ENCODE peak calls at places on chromosomes 16 and 17, in five cellular contexts. One of them, this sample, is unnamed.

GRCh38 chr16:72811188-72811720 is 236.7 kb downstream of the ZFHX3 start:
- DNase-seq in body of pancreas: no peak
- DNase-seq in activated T-cell treated with anti-CD3 and anti-CD28 coated beads, Interleukin-2, amount 50 U/mL, for 4 hours: no peak
- DNase-seq in RPMI8226: no peak
- DNase-seq in activated CD4-positive, alpha-beta T cell treated with anti-CD3 and anti-CD28 coated beads, Interleukin-2, amount 50 U/mL, for 4 hours: no peak
- DNase-seq in this sample: no peak

GRCh38 chr17:8125947-8126305 is 2.0 kb upstream of the HES7 start:
- DNase-seq in body of pancreas: no peak
- DNase-seq in activated T-cell treated with anti-CD3 and anti-CD28 coated beads, Interleukin-2, amount 50 U/mL, for 4 hours: no peak
- DNase-seq in RPMI8226: peak; percentile 31
- DNase-seq in activated CD4-positive, alpha-beta T cell treated with anti-CD3 and anti-CD28 coated beads, Interleukin-2, amount 50 U/mL, for 4 hours: no peak
- DNase-seq in this sample: peak; percentile 40

GRCh38 chr16:67701420-67701819 is 17.7 kb downstream of the GFOD2 start:
- DNase-seq in body of pancreas: no peak
- DNase-seq in activated T-cell treated with anti-CD3 and anti-CD28 coated beads, Interleukin-2, amount 50 U/mL, for 4 hours: no peak
- DNase-seq in RPMI8226: no peak
- DNase-seq in activated CD4-positive, alpha-beta T cell treated with anti-CD3 and anti-CD28 coated beads, Interleukin-2, amount 50 U/mL, for 4 hours: no peak
- DNase-seq in this sample: no peak

GRCh38 chr16:82703156-82703555 is 76.4 kb downstream of the CDH13 start:
- DNase-seq in body of pancreas: no peak
- DNase-seq in activated T-cell treated with anti-CD3 and anti-CD28 coated beads, Interleukin-2, amount 50 U/mL, for 4 hours: no peak
- DNase-seq in RPMI8226: no peak
- DNase-seq in activated CD4-positive, alpha-beta T cell treated with anti-CD3 and anti-CD28 coated beads, Interleukin-2, amount 50 U/mL, for 4 hours: no peak
- DNase-seq in this sample: no peak

GRCh38 chr17:69058165-69058564 is 2.6 kb downstream of the ABCA9 start:
- DNase-seq in body of pancreas: no peak
- DNase-seq in activated T-cell treated with anti-CD3 and anti-CD28 coated beads, Interleukin-2, amount 50 U/mL, for 4 hours: no peak
- DNase-seq in RPMI8226: no peak
- DNase-seq in activated CD4-positive, alpha-beta T cell treated with anti-CD3 and anti-CD28 coated beads, Interleukin-2, amount 50 U/mL, for 4 hours: no peak
- DNase-seq in this sample: no peak

GRCh38 chr16:31496670-31497069 is 11.5 kb downstream of the RUSF1 start:
- DNase-seq in body of pancreas: no peak
- DNase-seq in activated T-cell treated with anti-CD3 and anti-CD28 coated beads, Interleukin-2, amount 50 U/mL, for 4 hours: no peak
- DNase-seq in RPMI8226: no peak
- DNase-seq in activated CD4-positive, alpha-beta T cell treated with anti-CD3 and anti-CD28 coated beads, Interleukin-2, amount 50 U/mL, for 4 hours: no peak
- DNase-seq in this sample: no peak

GRCh38 chr16:69706256-69706974 is 19.9 kb downstream of the NQO1 start:
- DNase-seq in body of pancreas: no peak
- DNase-seq in activated T-cell treated with anti-CD3 and anti-CD28 coated beads, Interleukin-2, amount 50 U/mL, for 4 hours: no peak
- DNase-seq in RPMI8226: no peak
- DNase-seq in activated CD4-positive, alpha-beta T cell treated with anti-CD3 and anti-CD28 coated beads, Interleukin-2, amount 50 U/mL, for 4 hours: no peak
- DNase-seq in this sample: peak; percentile 41

GRCh38 chr16:61926766-61927165 is 109.5 kb downstream of the CDH8 start:
- DNase-seq in body of pancreas: no peak
- DNase-seq in activated T-cell treated with anti-CD3 and anti-CD28 coated beads, Interleukin-2, amount 50 U/mL, for 4 hours: no peak
- DNase-seq in RPMI8226: no peak
- DNase-seq in activated CD4-positive, alpha-beta T cell treated with anti-CD3 and anti-CD28 coated beads, Interleukin-2, amount 50 U/mL, for 4 hours: no peak
- DNase-seq in this sample: no peak

GRCh38 chr16:80733366-80733901 is 71.0 kb downstream of the CDYL2 start:
- DNase-seq in body of pancreas: no peak
- DNase-seq in activated T-cell treated with anti-CD3 and anti-CD28 coated beads, Interleukin-2, amount 50 U/mL, for 4 hours: no peak
- DNase-seq in RPMI8226: no peak
- DNase-seq in activated CD4-positive, alpha-beta T cell treated with anti-CD3 and anti-CD28 coated beads, Interleukin-2, amount 50 U/mL, for 4 hours: no peak
- DNase-seq in this sample: peak; percentile 58

GRCh38 chr17:11221721-11222120 is 19.3 kb upstream of the SHISA6 start:
- DNase-seq in body of pancreas: no peak
- DNase-seq in activated T-cell treated with anti-CD3 and anti-CD28 coated beads, Interleukin-2, amount 50 U/mL, for 4 hours: no peak
- DNase-seq in RPMI8226: no peak
- DNase-seq in activated CD4-positive, alpha-beta T cell treated with anti-CD3 and anti-CD28 coated beads, Interleukin-2, amount 50 U/mL, for 4 hours: no peak
- DNase-seq in this sample: no peak

GRCh38 chr17:9360610-9361571 is 214.7 kb downstream of the STX8 start:
- DNase-seq in body of pancreas: peak; percentile 34
- DNase-seq in activated T-cell treated with anti-CD3 and anti-CD28 coated beads, Interleukin-2, amount 50 U/mL, for 4 hours: no peak
- DNase-seq in RPMI8226: no peak
- DNase-seq in activated CD4-positive, alpha-beta T cell treated with anti-CD3 and anti-CD28 coated beads, Interleukin-2, amount 50 U/mL, for 4 hours: no peak
- DNase-seq in this sample: peak; percentile 83

GRCh38 chr16:77723108-77723514 is 797 bp downstream of the NUDT7 start:
- DNase-seq in body of pancreas: peak; percentile 19
- DNase-seq in activated T-cell treated with anti-CD3 and anti-CD28 coated beads, Interleukin-2, amount 50 U/mL, for 4 hours: no peak
- DNase-seq in RPMI8226: peak; percentile 48
- DNase-seq in activated CD4-positive, alpha-beta T cell treated with anti-CD3 and anti-CD28 coated beads, Interleukin-2, amount 50 U/mL, for 4 hours: no peak
- DNase-seq in this sample: peak; percentile 28

GRCh38 chr17:44970136-44970737 is 2.1 kb upstream of the C1QL1 start:
- DNase-seq in body of pancreas: no peak
- DNase-seq in activated T-cell treated with anti-CD3 and anti-CD28 coated beads, Interleukin-2, amount 50 U/mL, for 4 hours: no peak
- DNase-seq in RPMI8226: peak; percentile 23
- DNase-seq in activated CD4-positive, alpha-beta T cell treated with anti-CD3 and anti-CD28 coated beads, Interleukin-2, amount 50 U/mL, for 4 hours: no peak
- DNase-seq in this sample: peak; percentile 48

GRCh38 chr17:49637739-49638138 is 40.2 kb downstream of the SPOP start:
- DNase-seq in body of pancreas: no peak
- DNase-seq in activated T-cell treated with anti-CD3 and anti-CD28 coated beads, Interleukin-2, amount 50 U/mL, for 4 hours: no peak
- DNase-seq in RPMI8226: no peak
- DNase-seq in activated CD4-positive, alpha-beta T cell treated with anti-CD3 and anti-CD28 coated beads, Interleukin-2, amount 50 U/mL, for 4 hours: no peak
- DNase-seq in this sample: no peak

GRCh38 chr16:70372921-70373550 is 26.3 kb downstream of the DDX19A start:
- DNase-seq in body of pancreas: no peak
- DNase-seq in activated T-cell treated with anti-CD3 and anti-CD28 coated beads, Interleukin-2, amount 50 U/mL, for 4 hours: no peak
- DNase-seq in RPMI8226: no peak
- DNase-seq in activated CD4-positive, alpha-beta T cell treated with anti-CD3 and anti-CD28 coated beads, Interleukin-2, amount 50 U/mL, for 4 hours: no peak
- DNase-seq in this sample: no peak

GRCh38 chr16:80167657-80168056 is 373.1 kb upstream of the DYNLRB2 start:
- DNase-seq in body of pancreas: no peak
- DNase-seq in activated T-cell treated with anti-CD3 and anti-CD28 coated beads, Interleukin-2, amount 50 U/mL, for 4 hours: no peak
- DNase-seq in RPMI8226: no peak
- DNase-seq in activated CD4-positive, alpha-beta T cell treated with anti-CD3 and anti-CD28 coated beads, Interleukin-2, amount 50 U/mL, for 4 hours: no peak
- DNase-seq in this sample: no peak

GRCh38 chr16:19223235-19223847 is 55.3 kb downstream of the SYT17 start:
- DNase-seq in body of pancreas: no peak
- DNase-seq in activated T-cell treated with anti-CD3 and anti-CD28 coated beads, Interleukin-2, amount 50 U/mL, for 4 hours: no peak
- DNase-seq in RPMI8226: peak; percentile 64
- DNase-seq in activated CD4-positive, alpha-beta T cell treated with anti-CD3 and anti-CD28 coated beads, Interleukin-2, amount 50 U/mL, for 4 hours: no peak
- DNase-seq in this sample: peak; percentile 3

GRCh38 chr16:763386-763785 is 2.9 kb downstream of the MSLN start:
- DNase-seq in body of pancreas: no peak
- DNase-seq in activated T-cell treated with anti-CD3 and anti-CD28 coated beads, Interleukin-2, amount 50 U/mL, for 4 hours: no peak
- DNase-seq in RPMI8226: no peak
- DNase-seq in activated CD4-positive, alpha-beta T cell treated with anti-CD3 and anti-CD28 coated beads, Interleukin-2, amount 50 U/mL, for 4 hours: no peak
- DNase-seq in this sample: no peak

GRCh38 chr17:55344514-55344997 is 77.1 kb downstream of the MMD start:
- DNase-seq in body of pancreas: no peak
- DNase-seq in activated T-cell treated with anti-CD3 and anti-CD28 coated beads, Interleukin-2, amount 50 U/mL, for 4 hours: no peak
- DNase-seq in RPMI8226: no peak
- DNase-seq in activated CD4-positive, alpha-beta T cell treated with anti-CD3 and anti-CD28 coated beads, Interleukin-2, amount 50 U/mL, for 4 hours: no peak
- DNase-seq in this sample: no peak

GRCh38 chr16:19853973-19854876 is 30.4 kb downstream of the GPRC5B start:
- DNase-seq in body of pancreas: no peak
- DNase-seq in activated T-cell treated with anti-CD3 and anti-CD28 coated beads, Interleukin-2, amount 50 U/mL, for 4 hours: no peak
- DNase-seq in RPMI8226: no peak
- DNase-seq in activated CD4-positive, alpha-beta T cell treated with anti-CD3 and anti-CD28 coated beads, Interleukin-2, amount 50 U/mL, for 4 hours: no peak
- DNase-seq in this sample: no peak

GRCh38 chr17:78673395-78673794 is 96.2 kb upstream of the DNAH17 start:
- DNase-seq in body of pancreas: no peak
- DNase-seq in activated T-cell treated with anti-CD3 and anti-CD28 coated beads, Interleukin-2, amount 50 U/mL, for 4 hours: no peak
- DNase-seq in RPMI8226: no peak
- DNase-seq in activated CD4-positive, alpha-beta T cell treated with anti-CD3 and anti-CD28 coated beads, Interleukin-2, amount 50 U/mL, for 4 hours: no peak
- DNase-seq in this sample: no peak

GRCh38 chr17:80270104-80270503 is 9.5 kb downstream of the RNF213 start:
- DNase-seq in body of pancreas: no peak
- DNase-seq in activated T-cell treated with anti-CD3 and anti-CD28 coated beads, Interleukin-2, amount 50 U/mL, for 4 hours: no peak
- DNase-seq in RPMI8226: no peak
- DNase-seq in activated CD4-positive, alpha-beta T cell treated with anti-CD3 and anti-CD28 coated beads, Interleukin-2, amount 50 U/mL, for 4 hours: no peak
- DNase-seq in this sample: no peak

GRCh38 chr17:3534881-3535252 is 22.7 kb downstream of the TRPV3 start:
- DNase-seq in body of pancreas: no peak
- DNase-seq in activated T-cell treated with anti-CD3 and anti-CD28 coated beads, Interleukin-2, amount 50 U/mL, for 4 hours: no peak
- DNase-seq in RPMI8226: peak; percentile 20
- DNase-seq in activated CD4-positive, alpha-beta T cell treated with anti-CD3 and anti-CD28 coated beads, Interleukin-2, amount 50 U/mL, for 4 hours: no peak
- DNase-seq in this sample: peak; percentile 66

GRCh38 chr17:81646869-81647600 is 9.3 kb downstream of the PDE6G start:
- DNase-seq in body of pancreas: no peak
- DNase-seq in activated T-cell treated with anti-CD3 and anti-CD28 coated beads, Interleukin-2, amount 50 U/mL, for 4 hours: no peak
- DNase-seq in RPMI8226: no peak
- DNase-seq in activated CD4-positive, alpha-beta T cell treated with anti-CD3 and anti-CD28 coated beads, Interleukin-2, amount 50 U/mL, for 4 hours: no peak
- DNase-seq in this sample: no peak

GRCh38 chr17:65446838-65447526 is 114.5 kb downstream of the AXIN2 start:
- DNase-seq in body of pancreas: no peak
- DNase-seq in activated T-cell treated with anti-CD3 and anti-CD28 coated beads, Interleukin-2, amount 50 U/mL, for 4 hours: no peak
- DNase-seq in RPMI8226: no peak
- DNase-seq in activated CD4-positive, alpha-beta T cell treated with anti-CD3 and anti-CD28 coated beads, Interleukin-2, amount 50 U/mL, for 4 hours: no peak
- DNase-seq in this sample: no peak

GRCh38 chr17:58084317-58084981 is 1.2 kb downstream of the DYNLL2 start:
- DNase-seq in body of pancreas: peak; percentile 68
- DNase-seq in activated T-cell treated with anti-CD3 and anti-CD28 coated beads, Interleukin-2, amount 50 U/mL, for 4 hours: peak; percentile 52
- DNase-seq in RPMI8226: peak; percentile 81
- DNase-seq in activated CD4-positive, alpha-beta T cell treated with anti-CD3 and anti-CD28 coated beads, Interleukin-2, amount 50 U/mL, for 4 hours: peak; percentile 53
- DNase-seq in this sample: peak; percentile 24

GRCh38 chr16:60776311-60776710 is 1259.9 kb downstream of the CDH8 start:
- DNase-seq in body of pancreas: no peak
- DNase-seq in activated T-cell treated with anti-CD3 and anti-CD28 coated beads, Interleukin-2, amount 50 U/mL, for 4 hours: no peak
- DNase-seq in RPMI8226: no peak
- DNase-seq in activated CD4-positive, alpha-beta T cell treated with anti-CD3 and anti-CD28 coated beads, Interleukin-2, amount 50 U/mL, for 4 hours: no peak
- DNase-seq in this sample: no peak

GRCh38 chr16:58456193-58456592 is 43.8 kb upstream of the NDRG4 start:
- DNase-seq in body of pancreas: no peak
- DNase-seq in activated T-cell treated with anti-CD3 and anti-CD28 coated beads, Interleukin-2, amount 50 U/mL, for 4 hours: no peak
- DNase-seq in RPMI8226: no peak
- DNase-seq in activated CD4-positive, alpha-beta T cell treated with anti-CD3 and anti-CD28 coated beads, Interleukin-2, amount 50 U/mL, for 4 hours: no peak
- DNase-seq in this sample: no peak

GRCh38 chr17:2723997-2724782 is 12.6 kb upstream of the CLUH start:
- DNase-seq in body of pancreas: no peak
- DNase-seq in activated T-cell treated with anti-CD3 and anti-CD28 coated beads, Interleukin-2, amount 50 U/mL, for 4 hours: no peak
- DNase-seq in RPMI8226: no peak
- DNase-seq in activated CD4-positive, alpha-beta T cell treated with anti-CD3 and anti-CD28 coated beads, Interleukin-2, amount 50 U/mL, for 4 hours: no peak
- DNase-seq in this sample: no peak

GRCh38 chr17:57349533-57350227 is 93.4 kb downstream of the MSI2 start:
- DNase-seq in body of pancreas: no peak
- DNase-seq in activated T-cell treated with anti-CD3 and anti-CD28 coated beads, Interleukin-2, amount 50 U/mL, for 4 hours: no peak
- DNase-seq in RPMI8226: no peak
- DNase-seq in activated CD4-positive, alpha-beta T cell treated with anti-CD3 and anti-CD28 coated beads, Interleukin-2, amount 50 U/mL, for 4 hours: no peak
- DNase-seq in this sample: no peak

GRCh38 chr17:43540821-43541674 is 5.1 kb downstream of the ETV4 start:
- DNase-seq in body of pancreas: no peak
- DNase-seq in activated T-cell treated with anti-CD3 and anti-CD28 coated beads, Interleukin-2, amount 50 U/mL, for 4 hours: no peak
- DNase-seq in RPMI8226: no peak
- DNase-seq in activated CD4-positive, alpha-beta T cell treated with anti-CD3 and anti-CD28 coated beads, Interleukin-2, amount 50 U/mL, for 4 hours: no peak
- DNase-seq in this sample: peak; percentile 39

GRCh38 chr16:89330177-89330856 is 112.8 kb downstream of the ZNF778 start:
- DNase-seq in body of pancreas: peak; percentile 84
- DNase-seq in activated T-cell treated with anti-CD3 and anti-CD28 coated beads, Interleukin-2, amount 50 U/mL, for 4 hours: peak; percentile 26
- DNase-seq in RPMI8226: no peak
- DNase-seq in activated CD4-positive, alpha-beta T cell treated with anti-CD3 and anti-CD28 coated beads, Interleukin-2, amount 50 U/mL, for 4 hours: no peak
- DNase-seq in this sample: peak; percentile 50